ENCODE peak calls at places on chromosome 19, in six cellular contexts. One of them, this sample, is unnamed.

GRCh38 chr19:29531458-29532025 is 5.7 kb downstream of the VSTM2B start:
- DNase-seq in cardiac muscle cell: no peak
- DNase-seq in SK-N-SH: no peak
- DNase-seq in lung: no peak
- DNase-seq in endodermal cell: peak
- DNase-seq in ovary: no peak
- DNase-seq in this sample: no peak

GRCh38 chr19:13492128-13492527 is 14.2 kb downstream of the CACNA1A start:
- DNase-seq in cardiac muscle cell: peak
- DNase-seq in SK-N-SH: no peak
- DNase-seq in lung: no peak
- DNase-seq in endodermal cell: peak
- DNase-seq in ovary: no peak
- DNase-seq in this sample: peak

GRCh38 chr19:49057636-49058234 is at the start of gene CGB7:
- DNase-seq in cardiac muscle cell: peak
- DNase-seq in SK-N-SH: peak
- DNase-seq in lung: peak
- DNase-seq in endodermal cell: peak
- DNase-seq in ovary: peak
- DNase-seq in this sample: peak

GRCh38 chr19:42596391-42597071 is 1.8 kb upstream of the CEACAM8 start:
- DNase-seq in cardiac muscle cell: peak
- DNase-seq in SK-N-SH: peak
- DNase-seq in lung: no peak
- DNase-seq in endodermal cell: peak
- DNase-seq in ovary: no peak
- DNase-seq in this sample: no peak

GRCh38 chr19:14150041-14150769 is 13.8 kb upstream of the ASF1B start:
- DNase-seq in cardiac muscle cell: no peak
- DNase-seq in SK-N-SH: peak
- DNase-seq in lung: no peak
- DNase-seq in endodermal cell: no peak
- DNase-seq in ovary: no peak
- DNase-seq in this sample: no peak

GRCh38 chr19:29810504-29810871 is 1.3 kb upstream of the CCNE1 start:
- DNase-seq in cardiac muscle cell: no peak
- DNase-seq in SK-N-SH: no peak
- DNase-seq in lung: no peak
- DNase-seq in endodermal cell: no peak
- DNase-seq in ovary: peak
- DNase-seq in this sample: peak

GRCh38 chr19:662207-662961 is 630 bp downstream of the RNF126 start:
- DNase-seq in cardiac muscle cell: peak
- DNase-seq in SK-N-SH: peak
- DNase-seq in lung: no peak
- DNase-seq in endodermal cell: peak
- DNase-seq in ovary: no peak
- DNase-seq in this sample: peak

GRCh38 chr19:35872180-35872579 is 3.8 kb downstream of the APLP1 start:
- DNase-seq in cardiac muscle cell: no peak
- DNase-seq in SK-N-SH: no peak
- DNase-seq in lung: no peak
- DNase-seq in endodermal cell: peak
- DNase-seq in ovary: no peak
- DNase-seq in this sample: no peak

GRCh38 chr19:18329035-18329376 is 6.1 kb upstream of the LSM4 start:
- DNase-seq in cardiac muscle cell: no peak
- DNase-seq in SK-N-SH: no peak
- DNase-seq in lung: no peak
- DNase-seq in endodermal cell: no peak
- DNase-seq in ovary: no peak
- DNase-seq in this sample: no peak

GRCh38 chr19:38559428-38560401 is 58.0 kb downstream of the MAP4K1 start:
- DNase-seq in cardiac muscle cell: no peak
- DNase-seq in SK-N-SH: no peak
- DNase-seq in lung: no peak
- DNase-seq in endodermal cell: no peak
- DNase-seq in ovary: no peak
- DNase-seq in this sample: peak

GRCh38 chr19:52464798-52465470 is 11.6 kb downstream of the ZNF578 start:
- DNase-seq in cardiac muscle cell: no peak
- DNase-seq in SK-N-SH: no peak
- DNase-seq in lung: no peak
- DNase-seq in endodermal cell: peak
- DNase-seq in ovary: no peak
- DNase-seq in this sample: no peak

GRCh38 chr19:34298891-34299510 is 44.6 kb downstream of the GARRE1 start:
- DNase-seq in cardiac muscle cell: no peak
- DNase-seq in SK-N-SH: no peak
- DNase-seq in lung: no peak
- DNase-seq in endodermal cell: no peak
- DNase-seq in ovary: no peak
- DNase-seq in this sample: no peak

GRCh38 chr19:9667898-9668297 is 7.0 kb downstream of the ZNF562 start:
- DNase-seq in cardiac muscle cell: no peak
- DNase-seq in SK-N-SH: no peak
- DNase-seq in lung: no peak
- DNase-seq in endodermal cell: no peak
- DNase-seq in ovary: no peak
- DNase-seq in this sample: no peak

GRCh38 chr19:1521636-1522035 is 2.2 kb upstream of the PLK5 start:
- DNase-seq in cardiac muscle cell: peak
- DNase-seq in SK-N-SH: no peak
- DNase-seq in lung: no peak
- DNase-seq in endodermal cell: no peak
- DNase-seq in ovary: no peak
- DNase-seq in this sample: no peak

GRCh38 chr19:33697766-33698165 is 76.0 kb downstream of the CHST8 start:
- DNase-seq in cardiac muscle cell: no peak
- DNase-seq in SK-N-SH: no peak
- DNase-seq in lung: no peak
- DNase-seq in endodermal cell: no peak
- DNase-seq in ovary: no peak
- DNase-seq in this sample: no peak

GRCh38 chr19:46661020-46661731 is at the start of gene DACT3:
- DNase-seq in cardiac muscle cell: peak
- DNase-seq in SK-N-SH: peak
- DNase-seq in lung: peak
- DNase-seq in endodermal cell: peak
- DNase-seq in ovary: peak
- DNase-seq in this sample: peak

GRCh38 chr19:46660008-46660517 is 919 bp downstream of the DACT3 start:
- DNase-seq in cardiac muscle cell: peak
- DNase-seq in SK-N-SH: peak
- DNase-seq in lung: no peak
- DNase-seq in endodermal cell: peak
- DNase-seq in ovary: peak
- DNase-seq in this sample: no peak

GRCh38 chr19:46660601-46661019 is 372 bp downstream of the DACT3 start:
- DNase-seq in cardiac muscle cell: no peak
- DNase-seq in SK-N-SH: peak
- DNase-seq in lung: no peak
- DNase-seq in endodermal cell: no peak
- DNase-seq in ovary: peak
- DNase-seq in this sample: no peak

GRCh38 chr19:46659151-46660007 is 1.6 kb downstream of the DACT3 start:
- DNase-seq in cardiac muscle cell: peak
- DNase-seq in SK-N-SH: peak
- DNase-seq in lung: no peak
- DNase-seq in endodermal cell: peak
- DNase-seq in ovary: peak
- DNase-seq in this sample: no peak

GRCh38 chr19:46661735-46662592 is 982 bp upstream of the DACT3 start:
- DNase-seq in cardiac muscle cell: peak
- DNase-seq in SK-N-SH: peak
- DNase-seq in lung: peak
- DNase-seq in endodermal cell: peak
- DNase-seq in ovary: peak
- DNase-seq in this sample: peak
- TF ChIP-seq CTCF in cardiac muscle cell: peak
- TF ChIP-seq CTCF in SK-N-SH: peak
- TF ChIP-seq CTCF in lung: peak
- TF ChIP-seq CTCF in endodermal cell: peak
- TF ChIP-seq CTCF in ovary: peak
- TF ChIP-seq CTCF in this sample: peak

DNA sequence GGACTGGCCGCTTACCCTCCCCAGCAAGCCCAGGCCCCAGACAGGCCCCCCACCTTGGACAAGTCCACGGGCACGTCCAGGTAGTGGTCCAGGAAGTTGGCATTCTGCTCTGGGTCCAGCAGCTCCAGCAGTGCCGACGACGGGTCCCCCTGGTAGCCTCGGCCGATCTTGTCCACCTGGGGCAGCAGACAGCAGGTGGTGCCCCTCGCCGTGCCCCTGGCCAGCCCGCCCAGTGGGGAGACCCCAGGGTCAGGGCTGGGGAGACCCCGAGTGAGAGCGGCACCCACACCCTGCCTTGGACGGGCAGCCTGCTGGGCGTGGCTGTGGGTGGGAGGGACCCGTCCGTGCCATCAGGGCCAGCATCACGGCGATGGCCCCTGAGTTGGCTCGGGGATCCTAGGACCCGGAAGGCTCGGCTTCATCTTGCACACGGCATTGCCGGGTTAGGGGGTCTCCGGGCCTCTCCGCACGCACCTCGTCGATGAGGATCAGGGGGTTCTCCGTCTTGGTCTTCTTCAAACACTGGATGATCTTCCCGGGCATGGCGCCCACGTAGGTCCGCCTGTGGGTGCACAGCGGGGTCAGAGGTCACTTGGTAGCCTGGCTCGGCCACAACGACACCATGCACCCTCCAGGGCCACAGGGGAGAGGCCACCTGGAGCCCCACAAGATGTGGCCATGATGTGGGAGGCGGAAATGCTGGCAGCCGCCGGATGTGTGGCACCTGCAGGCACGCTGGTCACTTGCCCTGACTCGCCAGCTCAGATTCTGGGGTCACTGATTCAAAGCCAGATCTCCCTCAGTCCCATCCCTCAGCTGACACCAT is 6.3 kb downstream of the RPL36 start:
- DNase-seq in cardiac muscle cell: no peak
- DNase-seq in SK-N-SH: peak
- DNase-seq in lung: no peak
- DNase-seq in endodermal cell: peak
- DNase-seq in ovary: no peak
- DNase-seq in this sample: no peak
- H3K27ac ChIP-seq in cardiac muscle cell: peak
- H3K27ac ChIP-seq in SK-N-SH: no peak
- H3K27ac ChIP-seq in lung: no peak
- H3K27ac ChIP-seq in endodermal cell: no peak
- H3K27ac ChIP-seq in ovary: no peak
- H3K27ac ChIP-seq in this sample: no peak

GRCh38 chr19:11984986-11985385 is 20.1 kb downstream of the ZNF763 start:
- DNase-seq in cardiac muscle cell: no peak
- DNase-seq in SK-N-SH: peak
- DNase-seq in lung: no peak
- DNase-seq in endodermal cell: peak
- DNase-seq in ovary: no peak
- DNase-seq in this sample: no peak
- TF ChIP-seq CTCF in cardiac muscle cell: peak
- TF ChIP-seq CTCF in SK-N-SH: no peak
- TF ChIP-seq CTCF in lung: no peak
- TF ChIP-seq CTCF in endodermal cell: peak
- TF ChIP-seq CTCF in ovary: no peak
- TF ChIP-seq CTCF in this sample: no peak

GRCh38 chr19:7252364-7252763 is 41.9 kb downstream of the INSR start:
- DNase-seq in cardiac muscle cell: no peak
- DNase-seq in SK-N-SH: no peak
- DNase-seq in lung: no peak
- DNase-seq in endodermal cell: no peak
- DNase-seq in ovary: no peak
- DNase-seq in this sample: no peak
- H3K27ac ChIP-seq in cardiac muscle cell: no peak
- H3K27ac ChIP-seq in SK-N-SH: no peak
- H3K27ac ChIP-seq in lung: no peak
- H3K27ac ChIP-seq in endodermal cell: no peak
- H3K27ac ChIP-seq in ovary: no peak
- H3K27ac ChIP-seq in this sample: no peak

GRCh38 chr19:50465000-50465399 is 11.3 kb upstream of the EMC10 start:
- DNase-seq in cardiac muscle cell: no peak
- DNase-seq in SK-N-SH: no peak
- DNase-seq in lung: no peak
- DNase-seq in endodermal cell: no peak
- DNase-seq in ovary: no peak
- DNase-seq in this sample: no peak

GRCh38 chr19:50464348-50464747 is 12.0 kb upstream of the EMC10 start:
- DNase-seq in cardiac muscle cell: no peak
- DNase-seq in SK-N-SH: no peak
- DNase-seq in lung: no peak
- DNase-seq in endodermal cell: peak
- DNase-seq in ovary: no peak
- DNase-seq in this sample: no peak

GRCh38 chr19:50462970-50463369 is 13.3 kb upstream of the EMC10 start:
- DNase-seq in cardiac muscle cell: no peak
- DNase-seq in SK-N-SH: no peak
- DNase-seq in lung: no peak
- DNase-seq in endodermal cell: no peak
- DNase-seq in ovary: no peak
- DNase-seq in this sample: no peak

GRCh38 chr19:50467566-50467965 is 8.7 kb upstream of the EMC10 start:
- DNase-seq in cardiac muscle cell: no peak
- DNase-seq in SK-N-SH: no peak
- DNase-seq in lung: no peak
- DNase-seq in endodermal cell: no peak
- DNase-seq in ovary: no peak
- DNase-seq in this sample: no peak

GRCh38 chr19:50465986-50466771 is 10.1 kb upstream of the EMC10 start:
- DNase-seq in cardiac muscle cell: no peak
- DNase-seq in SK-N-SH: peak
- DNase-seq in lung: peak
- DNase-seq in endodermal cell: peak
- DNase-seq in ovary: no peak
- DNase-seq in this sample: no peak
- TF ChIP-seq CTCF in cardiac muscle cell: no peak
- TF ChIP-seq CTCF in SK-N-SH: no peak
- TF ChIP-seq CTCF in lung: no peak
- TF ChIP-seq CTCF in endodermal cell: peak
- TF ChIP-seq CTCF in ovary: no peak
- TF ChIP-seq CTCF in this sample: no peak

DNA sequence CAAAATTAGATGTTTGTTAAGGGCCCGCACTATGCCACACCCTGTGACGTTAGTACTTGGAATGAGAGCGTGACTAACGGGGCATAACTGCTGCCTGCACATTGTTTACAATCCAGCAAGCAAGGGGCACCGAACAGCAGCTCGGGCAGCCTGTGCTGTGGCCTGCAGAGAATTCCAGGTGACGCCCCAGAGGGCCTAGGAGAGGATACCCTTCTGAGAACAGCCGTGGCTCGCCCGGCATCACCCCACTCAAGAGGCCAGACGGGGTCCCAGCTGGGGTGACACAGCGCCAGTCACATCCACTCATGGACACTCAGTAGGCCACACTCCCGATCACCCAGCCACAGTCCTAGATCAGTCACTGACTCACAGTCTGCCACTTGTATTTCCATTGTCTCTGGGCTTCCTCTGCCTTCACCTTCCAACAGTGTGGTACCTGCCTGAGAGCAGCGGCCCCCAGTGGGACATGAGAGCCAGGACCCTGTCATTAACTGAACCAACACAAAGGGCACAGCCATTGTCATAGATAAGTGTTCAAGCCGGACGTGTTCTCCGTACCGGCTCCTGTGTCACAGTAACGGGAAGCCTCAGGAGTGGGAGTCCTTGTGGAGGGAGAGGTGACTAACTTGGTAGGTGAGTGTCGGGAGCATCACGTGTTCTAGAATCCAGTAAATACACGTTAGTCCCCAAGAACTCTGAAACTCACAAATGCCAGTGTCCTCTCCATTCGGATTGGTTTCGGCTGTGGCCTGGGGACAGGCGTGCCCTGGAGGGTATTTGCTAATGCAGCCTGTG is 7.5 kb downstream of the ZNF331 start:
- DNase-seq in cardiac muscle cell: no peak
- DNase-seq in SK-N-SH: no peak
- DNase-seq in lung: peak
- DNase-seq in endodermal cell: peak
- DNase-seq in ovary: no peak
- DNase-seq in this sample: no peak
- H3K27ac ChIP-seq in cardiac muscle cell: no peak
- H3K27ac ChIP-seq in SK-N-SH: no peak
- H3K27ac ChIP-seq in lung: no peak
- H3K27ac ChIP-seq in endodermal cell: no peak
- H3K27ac ChIP-seq in ovary: no peak
- H3K27ac ChIP-seq in this sample: no peak